ENCODE peak calls at places on chromosomes 12 and 14, in five cellular contexts. P is sigmoid colon; A is CD8-positive, alpha-beta T cell; U is foreskin fibroblast; W is AG04450. D is an unnamed sample.

GRCh38 chr12:25404955-25405354 is 148.1 kb downstream of the LMNTD1 start:
- DNase-seq in P (no peak), A (no peak), U (no peak), W (no peak), D (no peak)

GRCh38 chr12:41254546-41254945 is 66.4 kb downstream of the PDZRN4 start:
- DNase-seq in P (no peak), A (no peak), U (no peak), W (no peak), D (no peak)

GRCh38 chr12:91123236-91123635 is 11.9 kb upstream of the LUM start:
- DNase-seq in P (no peak), A (no peak), U (peak), W (no peak), D (no peak)

GRCh38 chr12:65728913-65729793 is 95.1 kb upstream of the HMGA2 start:
- DNase-seq in P (no peak), A (no peak), U (peak), W (no peak), D (no peak)

GRCh38 chr12:11174022-11174421 is 3.0 kb downstream of the SMIM10L1 start:
- DNase-seq in P (no peak), A (no peak), U (peak), W (no peak), D (no peak)

GRCh38 chr12:110858848-110859247 is 12.1 kb downstream of the CCDC63 start:
- DNase-seq in P (no peak), A (no peak), U (no peak), W (no peak), D (no peak)

GRCh38 chr12:132807295-132808222 is 21.1 kb downstream of the GOLGA3 start:
- DNase-seq in P (no peak), A (no peak), U (no peak), W (no peak), D (no peak)

GRCh38 chr12:54759751-54760150 is 94.6 kb upstream of the MUCL1 start:
- DNase-seq in P (no peak), A (no peak), U (peak), W (no peak), D (peak)

GRCh38 chr12:107179883-107180282 is 86.5 kb upstream of the CRY1 start:
- DNase-seq in P (no peak), A (no peak), U (no peak), W (no peak), D (no peak)

GRCh38 chr12:78641837-78642423 is 222.6 kb upstream of the SYT1 start:
- DNase-seq in P (no peak), A (no peak), U (peak), W (no peak), D (no peak)

GRCh38 chr12:15690320-15690719 is 98.9 kb downstream of the EPS8 start:
- DNase-seq in P (no peak), A (no peak), U (no peak), W (no peak), D (no peak)

GRCh38 chr14:70601162-70601561 is 707 bp upstream of the MED6 start:
- DNase-seq in P (no peak), A (no peak), U (peak), W (no peak), D (no peak)

GRCh38 chr12:108369736-108370396 is 30.8 kb upstream of the CMKLR1 start:
- DNase-seq in P (no peak), A (no peak), U (no peak), W (no peak), D (no peak)

GRCh38 chr14:105527381-105528196 is 1.2 kb downstream of the TMEM121 start:
- DNase-seq in P (no peak), A (no peak), U (no peak), W (no peak), D (no peak)

GRCh38 chr14:72894623-72895378 is 900 bp upstream of the DPF3 start:
- DNase-seq in P (no peak), A (no peak), U (peak), W (no peak), D (no peak)

GRCh38 chr12:98352218-98352811 is 163.1 kb upstream of the TMPO start:
- DNase-seq in P (no peak), A (no peak), U (peak), W (peak), D (peak)

GRCh38 chr14:64997108-64997794 is 10.6 kb downstream of the FNTB start:
- DNase-seq in P (no peak), A (no peak), U (no peak), W (no peak), D (peak)

GRCh38 chr12:39505025-39505424 is 62.1 kb upstream of the KIF21A start:
- DNase-seq in P (no peak), A (no peak), U (no peak), W (no peak), D (no peak)

GRCh38 chr14:32300146-32300545 is 29.0 kb upstream of the AKAP6 start:
- DNase-seq in P (no peak), A (no peak), U (no peak), W (no peak), D (no peak)

GRCh38 chr12:90593596-90594290 is 361.2 kb downstream of the CCER1 start:
- DNase-seq in P (no peak), A (no peak), U (peak), W (no peak), D (no peak)

GRCh38 chr12:72271741-72272661 is at the start of gene TRHDE:
- DNase-seq in P (peak), A (no peak), U (peak), W (no peak), D (no peak)

GRCh38 chr12:99722690-99723486 is 75.3 kb downstream of the GARIN6 start:
- DNase-seq in P (peak), A (no peak), U (no peak), W (no peak), D (no peak)

GRCh38 chr14:88233915-88234314 is 89.2 kb downstream of the KCNK10 start:
- DNase-seq in P (no peak), A (no peak), U (no peak), W (no peak), D (peak)
- TF ChIP-seq CTCF in P (no peak), A (no peak), U (no peak), W (peak), D (peak)

DNA sequence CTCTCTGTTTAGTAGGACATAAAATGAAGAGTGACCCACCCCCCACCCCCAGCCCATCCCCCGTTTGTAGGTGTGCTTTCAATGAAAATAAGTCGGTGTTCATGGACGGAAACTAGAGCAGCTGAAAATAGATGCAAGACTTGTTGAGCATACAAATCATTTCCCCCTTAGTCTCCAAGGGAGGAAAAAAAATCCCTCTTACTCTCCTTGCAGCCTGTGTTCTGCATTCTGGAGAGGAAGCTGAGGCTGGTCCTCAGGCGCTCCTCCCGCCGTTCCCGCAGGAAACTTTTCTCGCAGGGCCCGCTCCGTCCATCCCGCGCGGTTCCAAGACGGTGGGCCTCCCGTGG is 259.0 kb upstream of the E2F7 start:
- DNase-seq in P (no peak), A (no peak), U (no peak), W (no peak), D (peak)
- H3K4me3 ChIP-seq in P (peak), A (no peak), U (peak), W (peak), D (peak)

GRCh38 chr12:120366341-120366705 is 2.6 kb downstream of the MSI1 start:
- DNase-seq in P (no peak), A (no peak), U (no peak), W (no peak), D (no peak)

GRCh38 chr12:120367924-120368788 is 808 bp downstream of the MSI1 start:
- DNase-seq in P (no peak), A (no peak), U (peak), W (no peak), D (no peak)

GRCh38 chr12:120368789-120369475 is at the start of gene MSI1:
- DNase-seq in P (no peak), A (no peak), U (no peak), W (no peak), D (no peak)

GRCh38 chr12:120366884-120367251 is 2.1 kb downstream of the MSI1 start:
- DNase-seq in P (no peak), A (no peak), U (no peak), W (no peak), D (no peak)

DNA sequence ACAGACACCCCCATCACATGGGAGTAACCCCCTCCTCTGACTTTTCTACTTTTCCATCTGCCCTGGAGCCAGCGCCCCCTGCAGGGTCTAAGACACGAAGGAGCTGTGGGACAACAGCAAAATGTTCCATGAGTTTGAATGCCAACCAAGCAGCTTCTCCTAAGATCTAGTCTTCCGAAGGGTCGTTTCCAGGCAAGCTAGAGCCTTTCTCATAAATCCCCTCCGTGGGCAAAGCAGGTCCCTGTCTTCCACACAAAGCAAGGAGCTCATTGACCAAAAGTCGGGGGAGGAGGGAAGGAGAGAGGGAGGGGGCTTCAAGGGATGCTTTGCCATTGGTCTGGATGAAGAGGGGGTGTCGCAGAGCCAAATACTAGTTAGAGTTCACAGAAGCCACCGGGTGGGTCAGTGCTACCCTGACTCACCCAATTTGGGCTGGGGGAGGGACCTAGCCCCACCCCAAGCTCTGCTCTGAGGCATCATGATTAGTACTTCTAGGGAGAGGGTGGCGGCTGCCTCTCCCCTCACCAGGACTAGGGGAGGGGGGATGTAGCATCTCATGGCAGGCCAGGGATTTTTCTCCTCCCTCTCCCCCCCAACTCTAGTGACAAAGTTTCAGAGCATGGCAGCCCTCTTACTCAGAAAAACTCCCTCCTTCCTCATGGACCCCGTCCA is 1.6 kb downstream of the MSI1 start:
- DNase-seq in P (no peak), A (no peak), U (peak), W (no peak), D (no peak)
- TF ChIP-seq CTCF in P (no peak), A (no peak), U (peak), W (peak), D (peak)

GRCh38 chr14:23538785-23539184 is 12.8 kb downstream of the ZFHX2 start:
- DNase-seq in P (no peak), A (no peak), U (peak), W (no peak), D (no peak)
- H3K4me3 ChIP-seq in P (no peak), A (no peak), U (no peak), W (no peak), D (no peak)

GRCh38 chr12:103589517-103589916 is 2.4 kb downstream of the STAB2 start:
- DNase-seq in P (no peak), A (no peak), U (no peak), W (no peak), D (peak)

GRCh38 chr12:103588680-103589079 is 1.6 kb downstream of the STAB2 start:
- DNase-seq in P (no peak), A (no peak), U (no peak), W (no peak), D (peak)

GRCh38 chr12:103586791-103587370 is at the start of gene STAB2:
- DNase-seq in P (no peak), A (no peak), U (no peak), W (no peak), D (no peak)

GRCh38 chr12:103583008-103583407 is 4.1 kb upstream of the STAB2 start:
- DNase-seq in P (no peak), A (no peak), U (no peak), W (no peak), D (no peak)

GRCh38 chr12:103586132-103586531 is 941 bp upstream of the STAB2 start:
- DNase-seq in P (no peak), A (no peak), U (peak), W (no peak), D (no peak)
- TF ChIP-seq CTCF in P (no peak), A (no peak), U (peak), W (no peak), D (peak)

DNA sequence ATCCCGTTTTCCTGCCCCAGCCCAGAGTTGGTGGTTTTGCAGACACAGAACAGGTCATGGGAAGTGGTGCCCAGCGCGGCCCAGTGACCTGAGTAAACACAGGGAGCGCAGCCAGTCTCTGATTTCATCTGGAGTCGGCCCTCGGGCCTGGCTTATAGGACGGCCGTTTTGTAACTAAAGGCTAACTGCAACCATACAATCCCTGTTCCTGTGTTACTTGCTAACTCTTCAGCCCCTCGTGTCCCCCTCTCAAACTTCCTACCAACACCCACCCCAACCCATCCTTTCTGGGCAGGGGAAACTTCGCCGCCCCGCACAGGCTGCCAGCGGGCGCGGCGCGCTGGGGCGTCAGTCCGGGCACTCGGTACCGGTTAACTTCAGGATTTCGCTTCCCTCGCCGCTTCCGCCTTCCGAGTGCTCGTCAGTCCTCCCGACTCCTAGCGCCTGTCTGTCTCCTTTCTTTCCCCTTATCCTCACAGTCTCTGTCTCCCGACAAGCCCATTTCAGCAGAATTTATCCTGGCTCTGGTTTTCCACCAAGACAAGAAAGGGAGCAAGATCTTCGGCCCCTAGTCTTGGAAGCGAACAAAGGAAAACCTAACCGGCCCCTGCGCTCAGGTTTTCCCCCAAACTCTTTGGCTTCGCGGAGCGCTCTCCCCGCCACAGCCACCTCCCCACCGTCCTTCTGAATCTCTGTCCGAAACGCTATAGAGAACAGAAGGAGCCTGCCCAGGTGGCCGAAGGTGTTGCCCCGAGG is 2.0 kb downstream of the SIX1 start:
- DNase-seq in P (no peak), A (no peak), U (peak), W (no peak), D (no peak)
- H3K4me3 ChIP-seq in P (no peak), A (peak), U (peak), W (peak), D (no peak)

GRCh38 chr14:26735811-26736210 is 138.0 kb upstream of the NOVA1 start:
- DNase-seq in P (no peak), A (no peak), U (no peak), W (no peak), D (no peak)

GRCh38 chr14:26729851-26730250 is 132.0 kb upstream of the NOVA1 start:
- DNase-seq in P (no peak), A (no peak), U (peak), W (no peak), D (no peak)

GRCh38 chr14:26730929-26731618 is 133.2 kb upstream of the NOVA1 start:
- DNase-seq in P (no peak), A (no peak), U (peak), W (no peak), D (no peak)
- TF ChIP-seq CTCF in P (no peak), A (no peak), U (peak), W (peak), D (no peak)

GRCh38 chr12:124506145-124506831 is 61.1 kb downstream of the NCOR2 start:
- DNase-seq in P (peak), A (no peak), U (peak), W (no peak), D (no peak)
- H3K4me3 ChIP-seq in P (no peak), A (no peak), U (no peak), W (peak), D (no peak)

DNA sequence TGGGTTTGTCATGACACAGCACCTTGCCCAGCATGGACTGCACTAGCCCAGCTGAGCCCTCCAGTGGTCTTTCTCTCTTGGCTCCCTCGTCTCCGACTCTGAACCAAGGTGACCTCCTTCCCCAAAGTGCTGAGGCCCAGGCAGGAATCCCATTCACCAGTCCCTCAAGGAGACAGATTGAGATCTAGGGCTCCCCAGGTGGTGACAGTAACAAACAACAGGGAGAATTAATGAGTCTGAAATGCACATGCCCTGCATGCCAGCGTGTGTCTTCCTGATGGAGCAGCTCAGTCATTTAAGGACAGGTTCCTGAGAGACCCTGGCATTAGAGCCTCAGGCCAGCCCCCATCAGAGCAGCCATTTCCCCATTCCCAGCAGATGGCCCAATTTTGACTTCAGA is 51.4 kb upstream of the OAS1 start:
- DNase-seq in P (no peak), A (no peak), U (no peak), W (no peak), D (no peak)
- TF ChIP-seq CTCF in P (no peak), A (no peak), U (no peak), W (no peak), D (peak)

D was measured in GM12865.